ENCODE peak calls at places on chromosomes 7 and 10, in five cellular contexts. V, E, N, L and O are unnamed samples.

GRCh38 chr10:107971411-107971810 is 806.9 kb upstream of the SORCS1 start:
- DNase-seq in V (no peak), E (no peak), N (no peak), L (no peak), O (no peak)

GRCh38 chr7:50317221-50317678 is 12.7 kb downstream of the IKZF1 start:
- DNase-seq in V (no peak), E (no peak), N (no peak), L (no peak), O (peak; percentile 67)

GRCh38 chr10:30282226-30282625 is 66.9 kb downstream of the MTPAP start:
- DNase-seq in V (peak; percentile 4), E (no peak), N (peak; percentile 56), L (no peak), O (no peak)

GRCh38 chr7:47478017-47478344 is 103.9 kb downstream of the TNS3 start:
- DNase-seq in V (peak; percentile 42), E (no peak), N (no peak), L (no peak), O (no peak)

GRCh38 chr10:6743291-6743849 is 163.3 kb upstream of the PRKCQ start:
- DNase-seq in V (no peak), E (no peak), N (no peak), L (no peak), O (no peak)

GRCh38 chr7:116542618-116543017 is 17.8 kb downstream of the CAV1 start:
- DNase-seq in V (peak; percentile 91), E (no peak), N (no peak), L (no peak), O (no peak)

GRCh38 chr7:81584667-81585066 is 185.2 kb downstream of the HGF start:
- DNase-seq in V (no peak), E (no peak), N (no peak), L (no peak), O (no peak)

GRCh38 chr10:6958254-6958653 is 378.2 kb upstream of the PRKCQ start:
- DNase-seq in V (no peak), E (no peak), N (peak; percentile 61), L (no peak), O (no peak)

GRCh38 chr7:55118426-55118825 is 99.6 kb downstream of the EGFR start:
- DNase-seq in V (no peak), E (no peak), N (no peak), L (no peak), O (no peak)

GRCh38 chr10:113983552-113983951 is 60.1 kb upstream of the ADRB1 start:
- DNase-seq in V (no peak), E (no peak), N (no peak), L (no peak), O (no peak)